ENCODE peak calls at places on chromosomes 13 and 19, in nine cellular contexts. W is gastrocnemius medialis; B is right cardiac atrium; L is psoas muscle; K is aorta; R is heart left ventricle; H is CD8-positive, alpha-beta memory T cell; P is CD4-positive, CD25-positive, alpha-beta regulatory T cell; O is H9. M is an unnamed sample. For H3K4me1 and H3K27me3, the result is how much of the 10 kb centered on the place peaks cover.

GRCh38 chr19:30095171-30095570 is 153.1 kb downstream of the URI1 start:
- DNase-seq in W (no peak), B (no peak), L (no peak), K (peak), R (no peak), H (no peak), P (no peak), O (no peak), M (peak)

GRCh38 chr13:40518481-40518882 is 148.0 kb downstream of the FOXO1 start:
- DNase-seq in W (no peak), B (no peak), L (no peak), K (no peak), R (no peak), H (peak), P (no peak), O (no peak), M (no peak)

GRCh38 chr19:4911786-4912672 is 2.7 kb downstream of the UHRF1 start:
- DNase-seq in W (peak), B (peak), L (peak), K (peak), R (peak), H (peak), P (peak), O (no peak), M (peak)

GRCh38 chr19:47369923-47370625 is 21.0 kb downstream of the DHX34 start:
- DNase-seq in W (no peak), B (no peak), L (peak), K (no peak), R (no peak), H (no peak), P (no peak), O (no peak), M (peak)

GRCh38 chr19:17370026-17370587 is 7.0 kb downstream of the PLVAP start:
- DNase-seq in W (peak), B (no peak), L (no peak), K (no peak), R (no peak), H (no peak), P (no peak), O (no peak), M (peak)

GRCh38 chr13:92346046-92346445 is 880.6 kb upstream of the GPC6 start:
- DNase-seq in W (no peak), B (no peak), L (no peak), K (no peak), R (no peak), H (no peak), P (no peak), O (no peak), M (no peak)

GRCh38 chr19:58544591-58545285 is 874 bp downstream of the TRIM28 start:
- DNase-seq in W (no peak), B (no peak), L (no peak), K (no peak), R (no peak), H (no peak), P (no peak), O (peak), M (peak)

GRCh38 chr19:49853852-49854849 is 3.2 kb downstream of the PTOV1 start:
- DNase-seq in W (no peak), B (no peak), L (no peak), K (no peak), R (no peak), H (no peak), P (no peak), O (no peak), M (no peak)

GRCh38 chr13:70218618-70219017 is 110.4 kb upstream of the KLHL1 start:
- DNase-seq in W (no peak), B (no peak), L (no peak), K (no peak), R (no peak), H (no peak), P (no peak), O (no peak), M (no peak)

GRCh38 chr19:42088471-42089190 is 12.7 kb downstream of the ZNF574 start:
- DNase-seq in W (no peak), B (no peak), L (no peak), K (no peak), R (no peak), H (no peak), P (no peak), O (no peak), M (peak)

GRCh38 chr19:633068-633785 is at the start of gene POLRMT:
- DNase-seq in W (peak), B (peak), L (peak), K (peak), R (peak), H (peak), P (peak), O (peak), M (peak)

GRCh38 chr19:35006999-35007365 is 6.9 kb downstream of the GRAMD1A start:
- DNase-seq in W (no peak), B (no peak), L (no peak), K (no peak), R (no peak), H (no peak), P (no peak), O (no peak), M (peak)
- H3K4me1 ChIP-seq in W (under half), B (under half), L (under half), K (under half), R (under half), H (under half), P (under half), O (under half), M (under half)

DNA sequence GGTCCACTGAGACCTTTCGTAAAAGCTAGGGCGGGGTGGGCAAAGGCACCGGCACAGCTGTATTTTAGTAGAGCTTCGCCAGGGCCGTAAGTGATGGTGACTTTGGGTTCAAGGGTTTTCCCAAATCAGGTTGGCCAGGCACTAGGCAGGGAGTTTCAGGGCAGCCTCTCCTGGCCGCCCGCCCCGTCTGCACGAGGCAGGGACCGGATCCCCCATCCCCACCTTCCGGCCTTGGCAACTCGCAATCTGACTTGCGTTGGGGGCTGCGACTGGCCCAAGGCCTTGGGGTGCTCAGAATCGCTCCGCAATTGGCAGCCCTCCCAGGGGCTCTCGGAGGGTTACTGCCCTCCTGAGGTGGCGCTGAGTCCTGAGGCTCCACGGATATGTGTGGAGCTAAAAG is 4.1 kb upstream of the ZIC5 start:
- DNase-seq in W (no peak), B (no peak), L (no peak), K (no peak), R (no peak), H (no peak), P (no peak), O (peak), M (no peak)
- H3K27me3 ChIP-seq in W (half or more), B (under half), L (half or more), K (under half), R (half or more), H (half or more), P (half or more), O (under half), M (half or more)

GRCh38 chr19:28239270-28239669 is 973.7 kb downstream of the UQCRFS1 start:
- DNase-seq in W (no peak), B (no peak), L (no peak), K (no peak), R (no peak), H (no peak), P (no peak), O (peak), M (no peak)

GRCh38 chr19:28234637-28235036 is 978.3 kb downstream of the UQCRFS1 start:
- DNase-seq in W (no peak), B (peak), L (no peak), K (no peak), R (no peak), H (no peak), P (no peak), O (no peak), M (peak)

GRCh38 chr19:28235606-28236125 is 977.3 kb downstream of the UQCRFS1 start:
- DNase-seq in W (no peak), B (no peak), L (no peak), K (no peak), R (no peak), H (no peak), P (no peak), O (no peak), M (no peak)
- H3K4me1 ChIP-seq in W (under half), B (under half), L (under half), K (under half), R (under half), H (under half), P (under half), O (under half), M (under half)

DNA sequence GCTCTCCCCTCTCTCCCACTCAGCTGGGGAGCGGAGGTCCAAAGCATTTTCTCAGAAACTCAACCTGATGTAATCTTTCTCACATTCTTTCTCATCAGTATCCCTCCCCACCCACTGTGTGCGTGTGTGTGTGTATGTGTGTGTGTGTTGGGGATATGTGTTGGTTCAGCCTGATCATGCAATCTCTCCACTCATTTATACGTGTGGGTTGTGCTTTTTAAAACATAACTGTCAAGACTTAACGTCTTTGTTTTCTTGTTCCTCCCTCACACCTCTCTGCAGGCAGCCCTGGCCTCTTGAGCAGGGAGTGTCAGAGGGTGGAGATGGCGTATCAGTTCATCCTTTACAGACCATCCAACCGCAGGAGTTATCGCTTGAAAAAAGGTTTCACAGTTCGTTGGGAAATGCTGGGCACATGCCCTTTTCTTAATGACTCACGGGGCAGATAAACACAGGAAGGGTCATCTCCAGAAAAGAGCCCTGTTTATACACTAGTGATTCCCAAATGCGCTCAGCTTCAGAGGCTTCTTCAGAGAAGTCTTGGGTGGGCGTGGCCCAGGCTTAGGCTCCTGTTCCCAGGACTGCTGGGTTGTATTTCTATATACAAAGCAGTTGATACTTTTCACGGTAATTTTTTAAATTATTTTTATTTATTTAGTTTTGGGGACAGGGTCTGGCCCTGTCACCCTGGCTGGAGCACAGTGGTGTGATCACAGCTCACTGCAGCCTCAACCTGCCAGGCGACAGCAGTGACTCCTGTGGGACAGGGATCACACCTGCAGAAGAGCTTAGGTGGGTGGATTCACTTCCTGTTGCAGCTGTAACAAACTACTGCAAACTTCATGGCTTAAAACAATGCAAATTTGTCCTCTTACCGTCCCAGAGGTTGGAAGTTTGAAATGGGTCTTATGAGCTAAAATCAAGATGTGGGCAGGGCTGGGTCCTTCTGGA is 60.3 kb downstream of the CCDC70 start:
- DNase-seq in W (no peak), B (no peak), L (no peak), K (no peak), R (no peak), H (no peak), P (no peak), O (peak), M (no peak)
- H3K27me3 ChIP-seq in W (under half), B (under half), L (under half), K (under half), R (under half), H (under half), P (under half), O (under half), M (under half)

M was measured in osteoblast.